ENCODE peak calls at places on chromosomes 16 and 17, in ten cellular contexts. R is neural crest cell, S is AG10803, H is keratinocyte, V is brain microvascular endothelial cell, Y is GM12865, P is upper lobe of right lung, L is B cell, G is mesothelial cell of epicardium, M is left lung. F is an unnamed sample.

GRCh38 chr17:57466042-57466471 is 209.7 kb downstream of the MSI2 start:
- DNase-seq in L (no peak), V (no peak), P (no peak), R (no peak), H (no peak), S (no peak), Y (no peak), M (no peak), G (no peak), F (no peak)

GRCh38 chr17:77834170-77835115 is 124.1 kb upstream of the TNRC6C start:
- DNase-seq in P (peak; percentile 88), Y (peak; percentile 59), M (peak; percentile 83), V (peak; percentile 93), R (no peak), L (no peak), G (no peak), H (no peak), S (peak; percentile 75), F (peak; percentile 93)

GRCh38 chr17:61139219-61139618 is 260.4 kb upstream of the TBX2 start:
- DNase-seq in M (peak; percentile 47), S (peak; percentile 86), P (no peak), L (peak; percentile 73), Y (peak; percentile 80), R (no peak), G (no peak), H (no peak), V (peak; percentile 68), F (peak; percentile 69)

GRCh38 chr17:77783991-77784820 is 174.3 kb upstream of the TNRC6C start:
- DNase-seq in P (no peak), R (no peak), M (no peak), S (no peak), Y (peak; percentile 31), G (no peak), L (peak; percentile 52), H (no peak), V (no peak), F (peak; percentile 80)

GRCh38 chr17:62163847-62164246 is 98.8 kb upstream of the MED13 start:
- DNase-seq in G (no peak), M (no peak), P (no peak), H (no peak), S (no peak), R (no peak), Y (no peak), V (no peak), L (no peak), F (no peak)

GRCh38 chr16:27980919-27981670 is 82.4 kb downstream of the GSG1L start:
- DNase-seq in S (no peak), L (no peak), P (no peak), R (no peak), Y (no peak), M (no peak), G (no peak), H (no peak), V (no peak), F (no peak)

GRCh38 chr17:2996938-2997670 is 66.3 kb downstream of the OR1D5 start:
- DNase-seq in G (no peak), S (no peak), V (no peak), M (no peak), L (no peak), Y (no peak), P (peak; percentile 34), R (no peak), H (no peak), F (no peak)

GRCh38 chr16:13702614-13703013 is 217.3 kb upstream of the ERCC4 start:
- DNase-seq in M (no peak), Y (no peak), H (no peak), S (no peak), P (no peak), R (no peak), G (no peak), L (no peak), V (no peak), F (no peak)

GRCh38 chr16:89375021-89375420 is 115.3 kb downstream of the ANKRD11 start:
- DNase-seq in V (no peak), Y (peak; percentile 61), M (no peak), H (no peak), L (peak; percentile 80), G (no peak), S (no peak), P (no peak), R (no peak), F (no peak)

GRCh38 chr16:12245088-12245922 is 268.8 kb downstream of the SNX29 start:
- DNase-seq in G (no peak), L (no peak), R (no peak), H (no peak), V (no peak), M (no peak), P (no peak), Y (no peak), S (no peak), F (no peak)

GRCh38 chr16:7992616-7993015 is 597.7 kb downstream of the TMEM114 start:
- DNase-seq in M (peak; percentile 33), P (no peak), S (no peak), L (no peak), Y (no peak), R (no peak), H (no peak), V (no peak), G (no peak), F (no peak)

GRCh38 chr16:81444448-81445121 is at the start of gene CMIP:
- DNase-seq in S (peak; percentile 78), G (peak; percentile 80), R (peak; percentile 79), V (peak; percentile 49), H (no peak), M (peak; percentile 88), L (peak; percentile 92), Y (peak; percentile 84), P (peak; percentile 94), F (peak; percentile 81)

GRCh38 chr16:56600398-56600999 is 7.9 kb upstream of the MT2A start:
- DNase-seq in G (no peak), H (no peak), L (peak; percentile 51), Y (peak; percentile 51), R (peak; percentile 35), V (peak; percentile 60), P (no peak), M (no peak), S (peak; percentile 60), F (peak; percentile 67)

GRCh38 chr16:64215730-64216129 is 906.1 kb downstream of the CDH11 start:
- DNase-seq in R (no peak), Y (no peak), G (no peak), H (no peak), S (no peak), V (no peak), M (no peak), P (no peak), L (no peak), F (no peak)

GRCh38 chr17:36014946-36015345 is 2.8 kb downstream of the CCL23 start:
- DNase-seq in S (no peak), P (no peak), V (no peak), H (no peak), G (no peak), M (no peak), L (no peak), Y (no peak), R (no peak), F (no peak)

GRCh38 chr17:18992454-18993130 is 12.0 kb downstream of the FAM83G start:
- DNase-seq in V (no peak), H (no peak), M (peak; percentile 59), L (peak; percentile 78), S (no peak), G (no peak), P (peak; percentile 81), R (no peak), Y (peak; percentile 56), F (peak; percentile 60)

GRCh38 chr17:21043296-21044232 is 753 bp upstream of the USP22 start:
- DNase-seq in M (peak; percentile 99), Y (peak; percentile 99), H (peak; percentile 83), R (peak; percentile 89), S (peak; percentile 99), L (no peak), G (peak; percentile 99), V (peak; percentile 97), P (peak; percentile 99), F (peak; percentile 99)

GRCh38 chr17:4023220-4023619 is 59.0 kb upstream of the ATP2A3 start:
- DNase-seq in V (no peak), S (no peak), M (no peak), L (no peak), H (no peak), R (no peak), Y (no peak), G (no peak), P (no peak), F (no peak)

GRCh38 chr17:29181226-29181625 is 1.0 kb upstream of the MYO18A start:
- DNase-seq in S (no peak), G (no peak), V (no peak), H (no peak), R (no peak), P (no peak), Y (no peak), M (no peak), L (no peak), F (no peak)

GRCh38 chr16:29760567-29761279 is 14.9 kb upstream of the C16orf54 start:
- DNase-seq in V (no peak), G (no peak), P (no peak), R (no peak), H (no peak), S (no peak), L (no peak), M (peak; percentile 69), Y (no peak), F (no peak)

GRCh38 chr16:2486645-2487516 is 12.0 kb downstream of the TBC1D24 start:
- DNase-seq in G (no peak), V (no peak), Y (peak; percentile 79), M (peak; percentile 80), R (no peak), L (peak; percentile 89), H (no peak), S (no peak), P (peak; percentile 88), F (peak; percentile 91)

GRCh38 chr16:69123894-69124293 is 8.5 kb downstream of the CHTF8 start:
- DNase-seq in G (no peak), R (peak; percentile 68), H (no peak), M (no peak), L (peak; percentile 75), V (peak; percentile 46), Y (peak; percentile 79), S (peak; percentile 72), P (peak; percentile 27), F (peak; percentile 75)
- TF ChIP-seq CTCF in G (peak; percentile 86), R (peak; percentile 84), H (peak; percentile 43), M (peak; percentile 50), L (peak; percentile 81), V (peak; percentile 64), Y (peak; percentile 49), S (peak; percentile 74), P (peak; percentile 66), F (peak; percentile 73)

GRCh38 chr17:65794572-65794971 is 233.1 kb upstream of the AXIN2 start:
- DNase-seq in V (peak; percentile 11), L (no peak), S (peak; percentile 11), G (no peak), P (no peak), R (no peak), Y (peak; percentile 31), H (no peak), M (no peak), F (peak; percentile 12)
- TF ChIP-seq CTCF in V (peak; percentile 77), L (no peak), S (peak; percentile 60), G (peak; percentile 33), P (peak; percentile 51), R (peak; percentile 58), Y (peak; percentile 51), H (peak; percentile 74), M (peak; percentile 37), F (peak; percentile 40)

GRCh38 chr17:80124351-80124981 is 22.5 kb downstream of the EIF4A3 start:
- DNase-seq in G (no peak), M (no peak), V (no peak), H (no peak), S (peak; percentile 62), P (no peak), L (no peak), Y (peak; percentile 24), R (peak; percentile 40), F (no peak)
- TF ChIP-seq CTCF in G (no peak), M (no peak), V (peak; percentile 78), H (peak; percentile 20), S (peak; percentile 43), P (peak; percentile 11), L (no peak), Y (peak; percentile 41), R (peak; percentile 63), F (no peak)

GRCh38 chr17:48830840-48831548 is at the start of gene CALCOCO2:
- DNase-seq in H (peak; percentile 59), Y (peak; percentile 97), V (peak; percentile 86), G (peak; percentile 89), M (peak; percentile 95), S (peak; percentile 89), R (peak; percentile 70), P (peak; percentile 97), L (peak; percentile 95), F (peak; percentile 95)
- TF ChIP-seq CTCF in H (no peak), Y (no peak), V (no peak), G (no peak), M (no peak), S (peak; percentile 0), R (peak; percentile 11), P (no peak), L (no peak), F (no peak)